ENCODE peak calls at places on chromosomes 16 and 17, in six cellular contexts. One of them, this sample, is unnamed.

GRCh38 chr16:89952551-89952950 is 4.0 kb downstream of the DEF8 start:
- DNase-seq in H9: no peak
- DNase-seq in neuronal stem cell: no peak
- DNase-seq in IMR-90: no peak
- DNase-seq in mesenchymal stem cell: no peak
- DNase-seq in H1: no peak
- DNase-seq in this sample: no peak

GRCh38 chr17:40122466-40122943 is 734 bp downstream of the MSL1 start:
- DNase-seq in H9: peak
- DNase-seq in neuronal stem cell: no peak
- DNase-seq in IMR-90: peak
- DNase-seq in mesenchymal stem cell: peak
- DNase-seq in H1: no peak
- DNase-seq in this sample: peak

GRCh38 chr16:1335211-1335971 is 1.9 kb downstream of the BAIAP3 start:
- DNase-seq in H9: no peak
- DNase-seq in neuronal stem cell: no peak
- DNase-seq in IMR-90: no peak
- DNase-seq in mesenchymal stem cell: no peak
- DNase-seq in H1: no peak
- DNase-seq in this sample: no peak

GRCh38 chr17:17681744-17682292 is 560 bp downstream of the RAI1 start:
- DNase-seq in H9: no peak
- DNase-seq in neuronal stem cell: no peak
- DNase-seq in IMR-90: no peak
- DNase-seq in mesenchymal stem cell: no peak
- DNase-seq in H1: no peak
- DNase-seq in this sample: no peak

GRCh38 chr17:52128721-52129120 is 29.8 kb downstream of the CA10 start:
- DNase-seq in H9: no peak
- DNase-seq in neuronal stem cell: no peak
- DNase-seq in IMR-90: no peak
- DNase-seq in mesenchymal stem cell: no peak
- DNase-seq in H1: no peak
- DNase-seq in this sample: peak

GRCh38 chr16:3035289-3035971 is 1.3 kb downstream of the BICDL2 start:
- DNase-seq in H9: no peak
- DNase-seq in neuronal stem cell: no peak
- DNase-seq in IMR-90: no peak
- DNase-seq in mesenchymal stem cell: no peak
- DNase-seq in H1: no peak
- DNase-seq in this sample: no peak

GRCh38 chr17:8555062-8555461 is 75.5 kb downstream of the MYH10 start:
- DNase-seq in H9: no peak
- DNase-seq in neuronal stem cell: no peak
- DNase-seq in IMR-90: peak
- DNase-seq in mesenchymal stem cell: peak
- DNase-seq in H1: no peak
- DNase-seq in this sample: no peak

GRCh38 chr17:17119533-17119932 is 77.3 kb downstream of the MPRIP start:
- DNase-seq in H9: no peak
- DNase-seq in neuronal stem cell: no peak
- DNase-seq in IMR-90: peak
- DNase-seq in mesenchymal stem cell: peak
- DNase-seq in H1: no peak
- DNase-seq in this sample: no peak

GRCh38 chr16:897200-897543 is 73.6 kb downstream of the LMF1 start:
- DNase-seq in H9: no peak
- DNase-seq in neuronal stem cell: no peak
- DNase-seq in IMR-90: no peak
- DNase-seq in mesenchymal stem cell: no peak
- DNase-seq in H1: no peak
- DNase-seq in this sample: no peak

GRCh38 chr16:49348408-49349176 is 25.0 kb upstream of the C16orf78 start:
- DNase-seq in H9: peak
- DNase-seq in neuronal stem cell: no peak
- DNase-seq in IMR-90: no peak
- DNase-seq in mesenchymal stem cell: no peak
- DNase-seq in H1: no peak
- DNase-seq in this sample: no peak

GRCh38 chr17:78421534-78422266 is 43.3 kb downstream of the PGS1 start:
- DNase-seq in H9: peak
- DNase-seq in neuronal stem cell: peak
- DNase-seq in IMR-90: peak
- DNase-seq in mesenchymal stem cell: peak
- DNase-seq in H1: peak
- DNase-seq in this sample: peak

GRCh38 chr16:3363793-3364192 is 8.1 kb downstream of the OR2C1 start:
- DNase-seq in H9: no peak
- DNase-seq in neuronal stem cell: no peak
- DNase-seq in IMR-90: no peak
- DNase-seq in mesenchymal stem cell: no peak
- DNase-seq in H1: no peak
- DNase-seq in this sample: no peak

GRCh38 chr16:46974352-46974751 is 878 bp upstream of the DNAJA2 start:
- DNase-seq in H9: no peak
- DNase-seq in neuronal stem cell: no peak
- DNase-seq in IMR-90: no peak
- DNase-seq in mesenchymal stem cell: peak
- DNase-seq in H1: no peak
- DNase-seq in this sample: peak
- H3K14ac ChIP-seq in H9: no peak
- H3K14ac ChIP-seq in neuronal stem cell: no peak
- H3K14ac ChIP-seq in IMR-90: peak
- H3K14ac ChIP-seq in mesenchymal stem cell: no peak
- H3K14ac ChIP-seq in H1: no peak
- H3K14ac ChIP-seq in this sample: no peak

GRCh38 chr17:27573971-27574525 is 56.9 kb upstream of the LGALS9 start:
- DNase-seq in H9: no peak
- DNase-seq in neuronal stem cell: no peak
- DNase-seq in IMR-90: peak
- DNase-seq in mesenchymal stem cell: peak
- DNase-seq in H1: no peak
- DNase-seq in this sample: peak

GRCh38 chr17:27577124-27577761 is 53.7 kb upstream of the LGALS9 start:
- DNase-seq in H9: peak
- DNase-seq in neuronal stem cell: no peak
- DNase-seq in IMR-90: peak
- DNase-seq in mesenchymal stem cell: peak
- DNase-seq in H1: no peak
- DNase-seq in this sample: peak

GRCh38 chr17:27576429-27577123 is 54.4 kb upstream of the LGALS9 start:
- DNase-seq in H9: no peak
- DNase-seq in neuronal stem cell: no peak
- DNase-seq in IMR-90: peak
- DNase-seq in mesenchymal stem cell: peak
- DNase-seq in H1: no peak
- DNase-seq in this sample: peak

GRCh38 chr17:27575100-27575911 is 55.7 kb upstream of the LGALS9 start:
- DNase-seq in H9: no peak
- DNase-seq in neuronal stem cell: no peak
- DNase-seq in IMR-90: no peak
- DNase-seq in mesenchymal stem cell: no peak
- DNase-seq in H1: no peak
- DNase-seq in this sample: peak

GRCh38 chr17:27575912-27576252 is 55.1 kb upstream of the LGALS9 start:
- DNase-seq in H9: no peak
- DNase-seq in neuronal stem cell: no peak
- DNase-seq in IMR-90: no peak
- DNase-seq in mesenchymal stem cell: peak
- DNase-seq in H1: no peak
- DNase-seq in this sample: no peak
- H2BK5ac ChIP-seq in H9: no peak
- H2BK5ac ChIP-seq in neuronal stem cell: no peak
- H2BK5ac ChIP-seq in IMR-90: peak
- H2BK5ac ChIP-seq in mesenchymal stem cell: no peak
- H2BK5ac ChIP-seq in H1: no peak
- H2BK5ac ChIP-seq in this sample: peak

GRCh38 chr17:1423456-1424135 is 23.6 kb upstream of the YWHAE start:
- DNase-seq in H9: no peak
- DNase-seq in neuronal stem cell: no peak
- DNase-seq in IMR-90: no peak
- DNase-seq in mesenchymal stem cell: peak
- DNase-seq in H1: no peak
- DNase-seq in this sample: no peak

GRCh38 chr17:1420981-1421380 is 21.0 kb upstream of the YWHAE start:
- DNase-seq in H9: no peak
- DNase-seq in neuronal stem cell: no peak
- DNase-seq in IMR-90: no peak
- DNase-seq in mesenchymal stem cell: no peak
- DNase-seq in H1: no peak
- DNase-seq in this sample: no peak

GRCh38 chr17:1420163-1420562 is 20.1 kb upstream of the YWHAE start:
- DNase-seq in H9: no peak
- DNase-seq in neuronal stem cell: no peak
- DNase-seq in IMR-90: no peak
- DNase-seq in mesenchymal stem cell: no peak
- DNase-seq in H1: no peak
- DNase-seq in this sample: no peak

GRCh38 chr17:1422907-1423306 is 22.9 kb upstream of the YWHAE start:
- DNase-seq in H9: no peak
- DNase-seq in neuronal stem cell: no peak
- DNase-seq in IMR-90: peak
- DNase-seq in mesenchymal stem cell: peak
- DNase-seq in H1: no peak
- DNase-seq in this sample: peak

GRCh38 chr17:1421470-1421869 is 21.4 kb upstream of the YWHAE start:
- DNase-seq in H9: no peak
- DNase-seq in neuronal stem cell: no peak
- DNase-seq in IMR-90: no peak
- DNase-seq in mesenchymal stem cell: no peak
- DNase-seq in H1: no peak
- DNase-seq in this sample: no peak
- H3K14ac ChIP-seq in H9: no peak
- H3K14ac ChIP-seq in neuronal stem cell: no peak
- H3K14ac ChIP-seq in IMR-90: peak
- H3K14ac ChIP-seq in mesenchymal stem cell: no peak
- H3K14ac ChIP-seq in H1: no peak
- H3K14ac ChIP-seq in this sample: no peak

GRCh38 chr16:56278196-56278855 is 87.0 kb downstream of the GNAO1 start:
- DNase-seq in H9: no peak
- DNase-seq in neuronal stem cell: no peak
- DNase-seq in IMR-90: no peak
- DNase-seq in mesenchymal stem cell: no peak
- DNase-seq in H1: no peak
- DNase-seq in this sample: no peak

GRCh38 chr16:56279914-56280313 is 88.6 kb downstream of the GNAO1 start:
- DNase-seq in H9: no peak
- DNase-seq in neuronal stem cell: no peak
- DNase-seq in IMR-90: no peak
- DNase-seq in mesenchymal stem cell: no peak
- DNase-seq in H1: no peak
- DNase-seq in this sample: no peak

GRCh38 chr16:56282455-56282854 is 91.2 kb downstream of the GNAO1 start:
- DNase-seq in H9: no peak
- DNase-seq in neuronal stem cell: no peak
- DNase-seq in IMR-90: no peak
- DNase-seq in mesenchymal stem cell: no peak
- DNase-seq in H1: no peak
- DNase-seq in this sample: no peak

GRCh38 chr16:56279132-56279531 is 87.8 kb downstream of the GNAO1 start:
- DNase-seq in H9: no peak
- DNase-seq in neuronal stem cell: no peak
- DNase-seq in IMR-90: no peak
- DNase-seq in mesenchymal stem cell: no peak
- DNase-seq in H1: no peak
- DNase-seq in this sample: no peak

DNA sequence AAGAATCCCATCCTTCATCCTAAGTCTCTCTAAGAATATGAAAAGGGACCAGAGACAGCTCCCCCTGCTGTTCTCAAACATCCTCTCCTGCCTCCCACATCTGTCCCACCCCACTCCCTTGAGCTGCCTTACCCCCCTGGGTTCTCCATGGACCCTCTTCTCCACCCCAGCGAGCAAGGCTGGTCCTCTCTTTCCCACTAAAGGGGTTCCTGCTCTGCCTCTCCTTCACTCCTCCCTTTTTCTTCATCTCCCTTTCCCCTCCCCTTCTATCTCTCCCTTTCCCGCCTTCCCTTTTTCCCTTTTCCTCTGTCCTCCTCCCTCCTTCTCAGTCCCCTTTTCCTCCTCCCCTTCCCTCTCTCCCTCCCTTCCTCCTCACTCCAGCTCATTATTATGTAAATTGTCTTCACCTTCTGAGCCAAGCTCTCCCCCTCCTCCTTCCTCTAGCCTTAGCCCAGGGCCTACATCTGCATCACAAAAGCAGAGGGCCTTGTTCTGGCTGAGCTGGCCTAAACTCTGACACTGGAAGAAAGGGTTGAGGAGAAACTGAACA is 90.0 kb downstream of the GNAO1 start:
- DNase-seq in H9: peak
- DNase-seq in neuronal stem cell: peak
- DNase-seq in IMR-90: no peak
- DNase-seq in mesenchymal stem cell: no peak
- DNase-seq in H1: peak
- DNase-seq in this sample: no peak
- H2BK5ac ChIP-seq in H9: no peak
- H2BK5ac ChIP-seq in neuronal stem cell: no peak
- H2BK5ac ChIP-seq in IMR-90: no peak
- H2BK5ac ChIP-seq in mesenchymal stem cell: no peak
- H2BK5ac ChIP-seq in H1: peak
- H2BK5ac ChIP-seq in this sample: no peak

DNA sequence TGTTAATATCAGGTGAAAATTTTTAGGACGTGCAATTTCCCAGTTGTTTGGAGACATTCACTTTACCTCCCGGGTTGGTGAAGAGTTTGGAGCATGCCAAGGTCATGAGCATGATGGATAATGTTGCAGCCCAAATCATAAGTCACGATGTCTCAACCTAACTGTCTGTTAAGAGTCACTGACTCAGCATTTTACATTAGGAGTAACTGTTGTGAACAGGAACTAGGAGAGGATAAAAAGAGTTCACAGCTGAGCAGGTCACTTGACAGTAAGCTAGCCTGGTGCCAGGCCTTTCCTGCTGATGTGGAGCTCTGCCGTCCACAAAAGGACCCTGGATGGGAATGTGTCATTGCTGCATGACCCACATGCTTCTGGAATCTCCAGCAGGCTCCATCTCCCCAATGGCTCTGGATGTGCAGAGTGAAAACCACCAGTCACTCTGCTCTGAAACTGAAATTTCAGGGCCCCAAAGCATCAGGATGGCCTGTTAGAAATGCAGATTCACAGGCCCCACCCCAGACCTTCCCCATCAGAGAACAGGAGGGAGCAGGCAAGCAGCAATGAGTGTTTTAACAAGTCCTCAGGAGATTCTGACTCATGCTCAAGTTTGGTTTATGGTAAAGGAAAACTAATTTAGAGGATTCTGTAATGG is 371.6 kb upstream of the MAF start:
- DNase-seq in H9: no peak
- DNase-seq in neuronal stem cell: no peak
- DNase-seq in IMR-90: no peak
- DNase-seq in mesenchymal stem cell: no peak
- DNase-seq in H1: no peak
- DNase-seq in this sample: no peak
- H3K14ac ChIP-seq in H9: no peak
- H3K14ac ChIP-seq in neuronal stem cell: no peak
- H3K14ac ChIP-seq in IMR-90: no peak
- H3K14ac ChIP-seq in mesenchymal stem cell: no peak
- H3K14ac ChIP-seq in H1: no peak
- H3K14ac ChIP-seq in this sample: no peak